ENCODE peak calls at places on chromosomes 16 and 17, in four cellular contexts. One of them, this sample, is unnamed.

GRCh38 chr16:83802135-83802534 is 5.6 kb upstream of the HSBP1 start:
- DNase-seq in heart right ventricle: no peak
- DNase-seq in cardiac fibroblast: peak; percentile 83
- DNase-seq in MM.1S: no peak
- DNase-seq in this sample: peak; percentile 24

GRCh38 chr17:65953316-65954147 is 238.4 kb downstream of the CEP112 start:
- DNase-seq in MM.1S: no peak
- DNase-seq in cardiac fibroblast: no peak
- DNase-seq in heart right ventricle: no peak
- DNase-seq in this sample: no peak

GRCh38 chr16:56606688-56607618 is 1.4 kb upstream of the MT2A start:
- DNase-seq in heart right ventricle: peak; percentile 61
- DNase-seq in MM.1S: no peak
- DNase-seq in cardiac fibroblast: peak; percentile 98
- DNase-seq in this sample: no peak

GRCh38 chr16:4085405-4085970 is 30.8 kb downstream of the ADCY9 start:
- DNase-seq in heart right ventricle: no peak
- DNase-seq in MM.1S: no peak
- DNase-seq in cardiac fibroblast: no peak
- DNase-seq in this sample: peak; percentile 61

GRCh38 chr16:77171750-77172635 is 19.0 kb upstream of the MON1B start:
- DNase-seq in MM.1S: peak; percentile 28
- DNase-seq in cardiac fibroblast: peak; percentile 74
- DNase-seq in heart right ventricle: no peak
- DNase-seq in this sample: peak; percentile 66

GRCh38 chr16:26765087-26765486 is 301.6 kb upstream of the C16orf82 start:
- DNase-seq in heart right ventricle: no peak
- DNase-seq in cardiac fibroblast: no peak
- DNase-seq in MM.1S: no peak
- DNase-seq in this sample: peak; percentile 16

GRCh38 chr16:3431779-3432219 is 11.5 kb downstream of the ZNF597 start:
- DNase-seq in MM.1S: peak; percentile 80
- DNase-seq in heart right ventricle: peak; percentile 61
- DNase-seq in cardiac fibroblast: peak; percentile 36
- DNase-seq in this sample: no peak

GRCh38 chr17:64531955-64532371 is 25.2 kb downstream of the CEP95 start:
- DNase-seq in heart right ventricle: no peak
- DNase-seq in cardiac fibroblast: no peak
- DNase-seq in MM.1S: no peak
- DNase-seq in this sample: no peak

GRCh38 chr16:28932339-28933141 is 769 bp downstream of the CD19 start:
- DNase-seq in heart right ventricle: no peak
- DNase-seq in MM.1S: no peak
- DNase-seq in cardiac fibroblast: no peak
- DNase-seq in this sample: no peak
- TF ChIP-seq CTCF in heart right ventricle: no peak
- TF ChIP-seq CTCF in MM.1S: no peak
- TF ChIP-seq CTCF in cardiac fibroblast: no peak
- TF ChIP-seq CTCF in this sample: no peak

DNA sequence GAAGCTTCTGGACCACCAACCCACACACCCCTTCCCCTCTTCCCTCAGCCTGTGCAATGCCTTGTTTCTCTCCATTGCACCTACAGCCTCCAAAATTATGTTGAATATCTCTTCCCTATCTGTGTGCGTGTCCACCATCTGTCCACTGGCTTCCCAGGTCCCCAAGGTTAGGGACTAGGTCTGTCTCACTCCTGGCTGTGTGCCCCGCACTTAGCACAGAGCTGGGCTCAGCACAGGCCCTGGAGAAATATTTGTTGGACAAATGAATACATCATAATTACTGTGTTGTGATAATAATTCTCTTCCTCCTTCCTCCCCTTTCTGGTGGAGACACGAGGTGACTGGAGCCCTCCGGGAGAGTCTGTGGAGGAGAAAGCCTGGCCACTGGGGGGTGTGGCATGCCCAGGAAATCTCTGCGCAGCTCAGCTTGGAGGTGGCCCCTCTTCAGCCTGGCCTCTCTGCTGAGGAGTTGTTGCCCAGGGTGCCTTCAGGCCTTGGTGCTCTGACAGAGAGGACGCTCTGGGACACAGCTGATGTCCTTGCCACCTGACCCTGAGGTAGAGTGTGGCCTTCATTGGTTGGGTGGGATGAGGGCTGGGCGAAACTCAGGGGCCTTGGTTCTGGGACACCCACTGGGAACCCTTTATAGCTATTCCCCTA is 3.3 kb upstream of the BRD7 start:
- DNase-seq in MM.1S: no peak
- DNase-seq in cardiac fibroblast: peak; percentile 43
- DNase-seq in heart right ventricle: no peak
- DNase-seq in this sample: no peak
- TF ChIP-seq CTCF in MM.1S: no peak
- TF ChIP-seq CTCF in cardiac fibroblast: peak; percentile 16
- TF ChIP-seq CTCF in heart right ventricle: peak; percentile 38
- TF ChIP-seq CTCF in this sample: no peak

GRCh38 chr17:82241926-82242697 is 13.3 kb downstream of the SLC16A3 start:
- DNase-seq in heart right ventricle: peak; percentile 62
- DNase-seq in cardiac fibroblast: peak; percentile 73
- DNase-seq in MM.1S: no peak
- DNase-seq in this sample: no peak

GRCh38 chr17:82240506-82241182 is 11.8 kb downstream of the SLC16A3 start:
- DNase-seq in MM.1S: no peak
- DNase-seq in heart right ventricle: no peak
- DNase-seq in cardiac fibroblast: no peak
- DNase-seq in this sample: no peak

GRCh38 chr17:82239926-82240505 is 11.2 kb downstream of the SLC16A3 start:
- DNase-seq in MM.1S: no peak
- DNase-seq in cardiac fibroblast: no peak
- DNase-seq in heart right ventricle: no peak
- DNase-seq in this sample: no peak

GRCh38 chr17:82242698-82242976 is 13.8 kb downstream of the SLC16A3 start:
- DNase-seq in cardiac fibroblast: no peak
- DNase-seq in heart right ventricle: no peak
- DNase-seq in MM.1S: no peak
- DNase-seq in this sample: no peak

DNA sequence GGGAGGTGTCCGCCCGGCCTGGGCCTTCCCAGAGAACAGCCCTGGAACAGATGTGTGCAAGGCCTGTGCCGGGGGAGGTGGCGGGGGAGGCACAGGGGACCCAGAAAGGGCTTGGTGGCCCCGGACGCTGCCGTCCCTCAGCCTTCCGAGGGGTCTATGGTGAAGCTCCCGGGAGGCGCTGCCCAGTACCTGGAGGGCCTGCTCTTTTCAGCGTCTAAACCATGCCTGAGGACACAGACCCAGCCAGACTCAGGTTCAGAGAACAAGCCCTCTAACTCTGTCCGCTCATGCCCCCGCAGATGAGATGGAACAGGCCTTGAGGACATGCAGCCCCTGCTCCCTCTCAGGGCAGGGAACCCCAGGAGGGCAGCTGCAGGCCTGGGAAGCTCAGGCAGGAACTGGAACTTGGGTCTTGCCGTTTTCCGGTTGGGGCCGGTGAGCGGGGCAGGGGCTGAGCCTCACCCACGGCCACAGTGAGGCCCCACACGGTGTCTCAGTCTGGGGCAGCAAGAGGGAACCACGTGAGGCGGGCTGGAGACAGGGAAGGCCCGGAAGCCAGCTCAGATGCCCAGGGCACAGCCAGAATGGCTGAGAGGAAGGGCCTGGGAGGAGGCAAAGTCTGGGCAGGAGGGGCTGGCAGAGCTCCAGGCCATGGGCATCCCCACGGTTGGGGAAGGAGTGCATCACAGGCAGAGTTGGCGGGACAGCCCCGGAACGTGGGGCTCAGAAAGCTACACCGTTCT is 12.5 kb downstream of the SLC16A3 start:
- DNase-seq in heart right ventricle: peak; percentile 80
- DNase-seq in cardiac fibroblast: peak; percentile 81
- DNase-seq in MM.1S: no peak
- DNase-seq in this sample: peak; percentile 48
- TF ChIP-seq CTCF in heart right ventricle: no peak
- TF ChIP-seq CTCF in cardiac fibroblast: no peak
- TF ChIP-seq CTCF in MM.1S: no peak
- TF ChIP-seq CTCF in this sample: no peak

GRCh38 chr17:42773290-42774035 is at the start of gene VPS25:
- DNase-seq in cardiac fibroblast: peak; percentile 89
- DNase-seq in heart right ventricle: peak; percentile 72
- DNase-seq in MM.1S: peak; percentile 85
- DNase-seq in this sample: peak; percentile 88
- TF ChIP-seq CTCF in cardiac fibroblast: peak; percentile 25
- TF ChIP-seq CTCF in heart right ventricle: peak; percentile 40
- TF ChIP-seq CTCF in MM.1S: no peak
- TF ChIP-seq CTCF in this sample: no peak

GRCh38 chr16:29674188-29674587 is 4.8 kb upstream of the QPRT start:
- DNase-seq in MM.1S: no peak
- DNase-seq in cardiac fibroblast: peak; percentile 75
- DNase-seq in heart right ventricle: peak; percentile 38
- DNase-seq in this sample: no peak
- TF ChIP-seq CTCF in MM.1S: no peak
- TF ChIP-seq CTCF in cardiac fibroblast: no peak
- TF ChIP-seq CTCF in heart right ventricle: no peak
- TF ChIP-seq CTCF in this sample: no peak

DNA sequence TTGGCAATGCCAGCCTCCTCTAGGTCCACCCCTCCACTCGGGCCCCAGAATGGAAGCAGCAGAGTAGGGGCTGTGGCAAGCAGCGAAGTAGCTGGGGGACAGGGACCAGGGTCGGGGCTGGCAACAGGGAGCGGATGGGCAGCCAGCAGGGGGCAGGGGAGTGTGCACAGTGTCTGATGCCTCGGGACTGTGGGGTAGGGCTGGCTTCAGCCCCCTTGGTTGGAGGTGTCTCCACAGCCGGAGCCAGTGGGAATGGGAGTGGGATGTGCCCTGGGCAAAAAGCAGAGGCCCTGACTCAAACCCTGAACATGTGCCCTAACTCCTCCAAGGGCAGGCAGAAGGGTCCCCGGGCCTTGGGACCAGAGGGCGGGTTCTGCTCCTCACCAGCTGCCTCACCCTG is 18.5 kb upstream of the ARHGAP27 start:
- DNase-seq in cardiac fibroblast: no peak
- DNase-seq in heart right ventricle: no peak
- DNase-seq in MM.1S: peak; percentile 9
- DNase-seq in this sample: no peak
- TF ChIP-seq CTCF in cardiac fibroblast: peak; percentile 14
- TF ChIP-seq CTCF in heart right ventricle: no peak
- TF ChIP-seq CTCF in MM.1S: peak; percentile 27
- TF ChIP-seq CTCF in this sample: no peak

DNA sequence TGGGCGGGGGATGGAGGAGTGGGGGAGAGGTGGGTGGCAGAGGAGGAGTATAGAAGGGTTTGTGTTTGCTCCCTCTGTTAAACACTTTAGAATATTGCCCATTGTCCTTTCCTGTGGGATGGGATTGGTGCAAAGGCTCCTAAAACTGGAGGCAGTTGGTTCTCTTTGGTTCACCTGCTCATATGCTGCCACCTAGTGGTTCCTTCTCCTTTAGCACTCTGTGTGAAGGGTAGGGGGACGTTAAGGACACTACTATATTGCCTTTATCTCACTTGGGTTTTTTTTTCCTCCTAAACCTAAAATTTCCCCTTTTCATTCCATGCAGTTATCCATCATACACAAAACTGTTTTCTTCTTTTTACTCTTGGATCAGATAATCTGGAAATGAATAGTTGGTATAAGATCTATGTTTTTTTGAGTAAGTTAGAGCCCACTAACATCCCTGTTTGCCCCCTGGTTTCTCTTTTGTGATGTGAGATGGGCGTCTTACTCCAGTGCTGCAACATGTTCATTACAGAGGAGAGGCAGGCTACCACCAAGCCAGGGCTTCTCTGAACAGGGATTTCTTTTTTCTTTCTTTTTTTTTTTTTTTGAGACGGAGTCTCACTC is 23.8 kb downstream of the SNX11 start:
- DNase-seq in heart right ventricle: no peak
- DNase-seq in cardiac fibroblast: peak; percentile 80
- DNase-seq in MM.1S: peak; percentile 70
- DNase-seq in this sample: peak; percentile 85
- TF ChIP-seq CTCF in heart right ventricle: peak; percentile 84
- TF ChIP-seq CTCF in cardiac fibroblast: peak; percentile 90
- TF ChIP-seq CTCF in MM.1S: peak; percentile 85
- TF ChIP-seq CTCF in this sample: peak; percentile 92

GRCh38 chr16:67407788-67408452 is 8.4 kb downstream of the ZDHHC1 start:
- DNase-seq in heart right ventricle: no peak
- DNase-seq in cardiac fibroblast: no peak
- DNase-seq in MM.1S: no peak
- DNase-seq in this sample: no peak
- TF ChIP-seq CTCF in heart right ventricle: no peak
- TF ChIP-seq CTCF in cardiac fibroblast: peak; percentile 23
- TF ChIP-seq CTCF in MM.1S: peak; percentile 27
- TF ChIP-seq CTCF in this sample: no peak

GRCh38 chr17:39715375-39716072 is 14.8 kb downstream of the MIEN1 start:
- DNase-seq in MM.1S: no peak
- DNase-seq in cardiac fibroblast: no peak
- DNase-seq in heart right ventricle: no peak
- DNase-seq in this sample: no peak

GRCh38 chr17:39709319-39709997 is 9.6 kb downstream of the ERBB2 start:
- DNase-seq in MM.1S: no peak
- DNase-seq in cardiac fibroblast: no peak
- DNase-seq in heart right ventricle: no peak
- DNase-seq in this sample: no peak

GRCh38 chr17:39709998-39710964 is 10.4 kb downstream of the ERBB2 start:
- DNase-seq in heart right ventricle: no peak
- DNase-seq in MM.1S: no peak
- DNase-seq in cardiac fibroblast: no peak
- DNase-seq in this sample: no peak

GRCh38 chr17:39714234-39714633 is 14.4 kb downstream of the ERBB2 start:
- DNase-seq in heart right ventricle: no peak
- DNase-seq in cardiac fibroblast: no peak
- DNase-seq in MM.1S: no peak
- DNase-seq in this sample: no peak

DNA sequence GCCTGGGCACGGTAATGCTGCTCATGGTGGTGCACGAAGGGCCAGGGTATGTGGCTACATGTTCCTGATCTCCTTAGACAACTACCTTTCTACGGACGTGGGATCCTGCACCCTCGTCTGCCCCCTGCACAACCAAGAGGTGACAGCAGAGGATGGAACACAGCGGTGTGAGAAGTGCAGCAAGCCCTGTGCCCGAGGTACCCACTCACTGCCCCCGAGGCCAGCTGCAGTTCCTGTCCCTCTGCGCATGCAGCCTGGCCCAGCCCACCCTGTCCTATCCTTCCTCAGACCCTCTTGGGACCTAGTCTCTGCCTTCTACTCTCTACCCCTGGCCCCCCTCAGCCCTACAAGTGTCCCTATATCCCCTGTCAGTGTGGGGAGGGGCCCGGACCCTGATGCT is 12.0 kb downstream of the ERBB2 start:
- DNase-seq in cardiac fibroblast: no peak
- DNase-seq in heart right ventricle: no peak
- DNase-seq in MM.1S: no peak
- DNase-seq in this sample: no peak
- TF ChIP-seq CTCF in cardiac fibroblast: no peak
- TF ChIP-seq CTCF in heart right ventricle: no peak
- TF ChIP-seq CTCF in MM.1S: no peak
- TF ChIP-seq CTCF in this sample: no peak

GRCh38 chr17:79458356-79458755 is 152.5 kb downstream of the RBFOX3 start:
- DNase-seq in cardiac fibroblast: no peak
- DNase-seq in MM.1S: no peak
- DNase-seq in heart right ventricle: no peak
- DNase-seq in this sample: no peak

GRCh38 chr17:79461041-79461440 is 149.8 kb downstream of the RBFOX3 start:
- DNase-seq in heart right ventricle: no peak
- DNase-seq in cardiac fibroblast: no peak
- DNase-seq in MM.1S: no peak
- DNase-seq in this sample: no peak

GRCh38 chr17:79459003-79459655 is 151.7 kb downstream of the RBFOX3 start:
- DNase-seq in MM.1S: no peak
- DNase-seq in cardiac fibroblast: no peak
- DNase-seq in heart right ventricle: no peak
- DNase-seq in this sample: no peak

GRCh38 chr17:79457889-79458288 is 153.0 kb downstream of the RBFOX3 start:
- DNase-seq in MM.1S: no peak
- DNase-seq in cardiac fibroblast: no peak
- DNase-seq in heart right ventricle: no peak
- DNase-seq in this sample: no peak

GRCh38 chr17:79459846-79460245 is 151.0 kb downstream of the RBFOX3 start:
- DNase-seq in MM.1S: no peak
- DNase-seq in heart right ventricle: no peak
- DNase-seq in cardiac fibroblast: no peak
- DNase-seq in this sample: no peak
- TF ChIP-seq CTCF in MM.1S: no peak
- TF ChIP-seq CTCF in heart right ventricle: no peak
- TF ChIP-seq CTCF in cardiac fibroblast: no peak
- TF ChIP-seq CTCF in this sample: no peak